ENCODE peak calls at places on chromosome X, in ten cellular contexts. One of them, this sample, is unnamed.
A peak's percentile ranks its signal among the peaks of the same experiment; 100 is the strongest.

GRCh38 chrX:129781134-129782014 is 1.6 kb downstream of the SASH3 start:
- DNase-seq in HT-29: no peak
- DNase-seq in colonic mucosa: no peak
- DNase-seq in anterior cingulate cortex: no peak
- DNase-seq in effector CD8-positive, alpha-beta T cell: peak; percentile 56
- DNase-seq in NCI-H1105: no peak
- DNase-seq in C1 segment of cervical spinal cord: no peak
- DNase-seq in RPMI8226: peak; percentile 57
- DNase-seq in caudate nucleus: no peak
- DNase-seq in kidney tubule cell: no peak
- DNase-seq in this sample: no peak

GRCh38 chrX:9586992-9587392 is 122.1 kb downstream of the TBL1X start:
- DNase-seq in HT-29: no peak
- DNase-seq in colonic mucosa: no peak
- DNase-seq in anterior cingulate cortex: no peak
- DNase-seq in effector CD8-positive, alpha-beta T cell: no peak
- DNase-seq in NCI-H1105: no peak
- DNase-seq in C1 segment of cervical spinal cord: no peak
- DNase-seq in RPMI8226: no peak
- DNase-seq in caudate nucleus: no peak
- DNase-seq in kidney tubule cell: no peak
- DNase-seq in this sample: no peak

GRCh38 chrX:42524374-42524773 is 253.6 kb downstream of the PPP1R2C start:
- DNase-seq in HT-29: no peak
- DNase-seq in colonic mucosa: no peak
- DNase-seq in anterior cingulate cortex: no peak
- DNase-seq in effector CD8-positive, alpha-beta T cell: no peak
- DNase-seq in NCI-H1105: no peak
- DNase-seq in C1 segment of cervical spinal cord: no peak
- DNase-seq in RPMI8226: no peak
- DNase-seq in caudate nucleus: no peak
- DNase-seq in kidney tubule cell: peak; percentile 97
- DNase-seq in this sample: peak; percentile 34

GRCh38 chrX:80808854-80809493 is 703 bp downstream of the BRWD3 start:
- DNase-seq in HT-29: peak; percentile 39
- DNase-seq in colonic mucosa: peak; percentile 41
- DNase-seq in anterior cingulate cortex: no peak
- DNase-seq in effector CD8-positive, alpha-beta T cell: peak; percentile 3
- DNase-seq in NCI-H1105: peak; percentile 9
- DNase-seq in C1 segment of cervical spinal cord: no peak
- DNase-seq in RPMI8226: peak; percentile 42
- DNase-seq in caudate nucleus: peak; percentile 10
- DNase-seq in kidney tubule cell: peak; percentile 25
- DNase-seq in this sample: peak; percentile 9

GRCh38 chrX:46444011-46444410 is 101.2 kb downstream of the ZNF674 start:
- DNase-seq in HT-29: peak; percentile 51
- DNase-seq in colonic mucosa: no peak
- DNase-seq in anterior cingulate cortex: no peak
- DNase-seq in effector CD8-positive, alpha-beta T cell: no peak
- DNase-seq in NCI-H1105: no peak
- DNase-seq in C1 segment of cervical spinal cord: no peak
- DNase-seq in RPMI8226: no peak
- DNase-seq in caudate nucleus: no peak
- DNase-seq in kidney tubule cell: peak; percentile 93
- DNase-seq in this sample: peak; percentile 29

GRCh38 chrX:53262918-53263394 is 18.4 kb downstream of the IQSEC2 start:
- DNase-seq in HT-29: peak; percentile 80
- DNase-seq in colonic mucosa: peak; percentile 36
- DNase-seq in anterior cingulate cortex: no peak
- DNase-seq in effector CD8-positive, alpha-beta T cell: no peak
- DNase-seq in NCI-H1105: no peak
- DNase-seq in C1 segment of cervical spinal cord: no peak
- DNase-seq in RPMI8226: no peak
- DNase-seq in caudate nucleus: no peak
- DNase-seq in kidney tubule cell: peak; percentile 95
- DNase-seq in this sample: peak; percentile 45

GRCh38 chrX:69060631-69061408 is 104.4 kb downstream of the PJA1 start:
- DNase-seq in HT-29: peak; percentile 81
- DNase-seq in colonic mucosa: peak; percentile 64
- DNase-seq in anterior cingulate cortex: no peak
- DNase-seq in effector CD8-positive, alpha-beta T cell: no peak
- DNase-seq in NCI-H1105: no peak
- DNase-seq in C1 segment of cervical spinal cord: no peak
- DNase-seq in RPMI8226: no peak
- DNase-seq in caudate nucleus: no peak
- DNase-seq in kidney tubule cell: peak; percentile 50
- DNase-seq in this sample: peak; percentile 17

GRCh38 chrX:78102100-78102499 is 1.9 kb upstream of the PGK1 start:
- DNase-seq in HT-29: no peak
- DNase-seq in colonic mucosa: no peak
- DNase-seq in anterior cingulate cortex: no peak
- DNase-seq in effector CD8-positive, alpha-beta T cell: no peak
- DNase-seq in NCI-H1105: no peak
- DNase-seq in C1 segment of cervical spinal cord: no peak
- DNase-seq in RPMI8226: no peak
- DNase-seq in caudate nucleus: no peak
- DNase-seq in kidney tubule cell: no peak
- DNase-seq in this sample: no peak

GRCh38 chrX:151975736-151976275 is 1.3 kb upstream of the GABRE start:
- DNase-seq in HT-29: no peak
- DNase-seq in colonic mucosa: no peak
- DNase-seq in anterior cingulate cortex: no peak
- DNase-seq in effector CD8-positive, alpha-beta T cell: no peak
- DNase-seq in NCI-H1105: no peak
- DNase-seq in C1 segment of cervical spinal cord: no peak
- DNase-seq in RPMI8226: no peak
- DNase-seq in caudate nucleus: no peak
- DNase-seq in kidney tubule cell: no peak
- DNase-seq in this sample: no peak

GRCh38 chrX:17521871-17522693 is 147.1 kb downstream of the NHS start:
- DNase-seq in HT-29: peak; percentile 41
- DNase-seq in colonic mucosa: peak; percentile 62
- DNase-seq in anterior cingulate cortex: no peak
- DNase-seq in effector CD8-positive, alpha-beta T cell: no peak
- DNase-seq in NCI-H1105: peak; percentile 20
- DNase-seq in C1 segment of cervical spinal cord: no peak
- DNase-seq in RPMI8226: peak; percentile 13
- DNase-seq in caudate nucleus: no peak
- DNase-seq in kidney tubule cell: peak; percentile 61
- DNase-seq in this sample: peak; percentile 7

GRCh38 chrX:79159800-79160199 is 15.3 kb downstream of the GPR174 start:
- DNase-seq in HT-29: no peak
- DNase-seq in colonic mucosa: no peak
- DNase-seq in anterior cingulate cortex: no peak
- DNase-seq in effector CD8-positive, alpha-beta T cell: no peak
- DNase-seq in NCI-H1105: no peak
- DNase-seq in C1 segment of cervical spinal cord: no peak
- DNase-seq in RPMI8226: no peak
- DNase-seq in caudate nucleus: no peak
- DNase-seq in kidney tubule cell: no peak
- DNase-seq in this sample: no peak

GRCh38 chrX:93791304-93791703 is 117.3 kb downstream of the FAM133A start:
- DNase-seq in HT-29: no peak
- DNase-seq in colonic mucosa: no peak
- DNase-seq in anterior cingulate cortex: no peak
- DNase-seq in effector CD8-positive, alpha-beta T cell: no peak
- DNase-seq in NCI-H1105: no peak
- DNase-seq in C1 segment of cervical spinal cord: no peak
- DNase-seq in RPMI8226: no peak
- DNase-seq in caudate nucleus: no peak
- DNase-seq in kidney tubule cell: no peak
- DNase-seq in this sample: no peak

This sample was measured in LoVo.